ENCODE peak calls at places on chromosome 10, in nine cellular contexts. Z is cardiac muscle cell, A is GM06990, W is GM23248, J is ascending aorta, U is brain microvascular endothelial cell, M is prostate gland, X is K562, F is upper lobe of right lung. H is an unnamed sample. For H3K36me3 and H3K27me3, the result is how much of the 10 kb centered on the place peaks cover.

GRCh38 chr10:58465641-58466040 is 47.0 kb upstream of the BICC1 start:
- DNase-seq in U (no peak), W (peak), M (no peak), J (no peak), Z (peak), A (no peak), X (no peak), F (no peak), H (no peak)

GRCh38 chr10:16890691-16891090 is 73.5 kb upstream of the RSU1 start:
- DNase-seq in F (no peak), A (no peak), Z (no peak), X (no peak), U (no peak), W (no peak), J (no peak), M (no peak), H (no peak)

GRCh38 chr10:86900955-86901354 is 56.5 kb downstream of the MMRN2 start:
- DNase-seq in J (peak), U (peak), Z (peak), F (peak), A (no peak), W (peak), M (peak), X (no peak), H (no peak)

GRCh38 chr10:101987136-101987535 is 68.8 kb downstream of the ARMH3 start:
- DNase-seq in M (no peak), J (no peak), A (no peak), F (no peak), X (no peak), W (no peak), U (no peak), Z (no peak), H (no peak)

GRCh38 chr10:106608101-106608500 is 556.4 kb downstream of the SORCS1 start:
- DNase-seq in Z (peak), X (no peak), U (no peak), A (no peak), W (peak), M (no peak), F (no peak), J (no peak), H (no peak)

GRCh38 chr10:117217196-117217761 is 20.0 kb downstream of the KCNK18 start:
- DNase-seq in A (peak), W (peak), F (no peak), X (no peak), U (no peak), M (no peak), Z (peak), J (no peak), H (peak)

GRCh38 chr10:22852712-22853353 is 75.0 kb upstream of the ARMC3 start:
- DNase-seq in X (peak), Z (no peak), F (no peak), U (no peak), J (no peak), M (no peak), A (no peak), W (no peak), H (no peak)

GRCh38 chr10:47225186-47225927 is 74.6 kb upstream of the GDF10 start:
- DNase-seq in W (no peak), J (no peak), F (no peak), X (no peak), A (no peak), M (no peak), Z (no peak), U (no peak), H (no peak)

GRCh38 chr10:65416094-65416493 is 1509.7 kb upstream of the LRRTM3 start:
- DNase-seq in A (no peak), W (no peak), M (no peak), Z (no peak), F (no peak), U (peak), J (no peak), X (no peak), H (no peak)

GRCh38 chr10:30857803-30858202 is 173.9 kb downstream of the ZNF438 start:
- DNase-seq in M (no peak), W (peak), Z (peak), U (no peak), X (no peak), F (no peak), J (no peak), A (no peak), H (no peak)

GRCh38 chr10:104331208-104331838 is 6.9 kb downstream of the ITPRIP start:
- DNase-seq in W (peak), X (no peak), U (peak), A (no peak), F (no peak), Z (peak), M (no peak), J (peak), H (peak)

DNA sequence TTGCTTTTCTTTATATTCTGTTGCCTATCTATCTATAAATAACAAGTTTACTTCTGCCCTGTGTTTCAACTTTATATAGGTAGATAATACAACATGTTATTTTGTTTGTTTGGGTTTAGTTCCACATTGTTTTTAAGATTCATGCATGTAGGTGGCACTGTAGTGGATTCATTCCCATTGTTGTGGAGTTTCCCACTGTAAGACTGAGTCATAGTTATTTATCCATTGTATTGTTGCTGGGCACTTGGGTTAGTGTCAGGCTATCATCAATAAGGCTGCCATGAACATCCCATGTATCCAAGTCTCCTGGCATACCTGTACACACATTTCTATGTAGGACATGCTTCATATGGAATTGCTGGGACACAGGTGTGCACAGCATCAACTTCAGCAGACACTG is 127.7 kb downstream of the ARHGAP22 start:
- DNase-seq in X (no peak), M (no peak), A (no peak), Z (no peak), W (no peak), F (no peak), U (no peak), J (no peak), H (no peak)
- H3K4me3 ChIP-seq in X (no peak), M (no peak), A (no peak), Z (no peak), W (no peak), F (no peak), U (no peak), J (no peak), H (no peak)

GRCh38 chr10:11525503-11525902 is 85.9 kb downstream of the USP6NL start:
- DNase-seq in J (peak), Z (peak), X (no peak), A (no peak), M (no peak), F (no peak), U (no peak), W (peak), H (no peak)
- H3K36me3 ChIP-seq in J (under half), Z (under half), X (half or more), A (under half), M (under half), F (under half), U (under half), W (under half), H (under half)

GRCh38 chr10:131963811-131964210 is 17.9 kb downstream of the BNIP3 start:
- DNase-seq in Z (no peak), M (no peak), W (no peak), A (no peak), X (no peak), J (no peak), U (no peak), F (no peak), H (no peak)
- H3K27me3 ChIP-seq in Z (under half), M (under half), W (under half), A (under half), X (under half), J (under half), U (under half), F (under half), H (under half)

DNA sequence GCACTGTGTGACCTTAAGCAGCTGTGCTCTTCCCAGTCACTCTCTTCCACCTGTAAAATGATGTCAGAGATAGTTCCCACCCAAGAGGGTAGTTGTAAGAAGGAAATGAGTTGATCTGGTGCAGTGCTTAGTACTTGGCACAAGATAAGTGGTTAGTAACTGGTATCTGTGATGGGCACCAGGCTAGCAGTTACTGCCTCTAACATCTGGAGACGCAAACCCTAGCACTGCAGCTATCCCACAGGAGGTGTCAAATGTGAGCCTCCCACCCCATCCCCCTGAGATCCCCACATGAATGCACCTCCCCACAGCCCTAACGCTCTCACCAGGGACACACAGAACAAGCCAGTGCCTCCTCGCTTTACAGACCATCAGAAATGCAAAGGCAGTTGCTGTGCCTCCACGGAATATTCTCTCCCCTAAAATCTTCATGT is 72.0 kb downstream of the KCNMA1 start:
- DNase-seq in W (no peak), J (no peak), U (no peak), X (no peak), F (no peak), A (no peak), Z (no peak), M (no peak), H (no peak)
- H3K4me3 ChIP-seq in W (no peak), J (no peak), U (no peak), X (no peak), F (no peak), A (no peak), Z (no peak), M (no peak), H (no peak)

GRCh38 chr10:70160798-70161197 is 9.5 kb downstream of the SAR1A start:
- DNase-seq in Z (no peak), F (no peak), A (no peak), W (no peak), X (no peak), U (no peak), J (no peak), M (no peak), H (no peak)

GRCh38 chr10:70162892-70163201 is 7.5 kb downstream of the SAR1A start:
- DNase-seq in U (no peak), A (no peak), M (no peak), W (no peak), F (no peak), X (no peak), J (no peak), Z (no peak), H (no peak)

GRCh38 chr10:70155255-70155838 is 8.8 kb upstream of the TYSND1 start:
- DNase-seq in A (no peak), U (no peak), X (no peak), M (no peak), J (no peak), W (no peak), F (no peak), Z (peak), H (no peak)

GRCh38 chr10:70162157-70162891 is 8.0 kb downstream of the SAR1A start:
- DNase-seq in A (no peak), F (no peak), U (no peak), J (no peak), M (no peak), Z (peak), W (peak), X (no peak), H (no peak)

GRCh38 chr10:70158113-70158512 is 11.6 kb upstream of the TYSND1 start:
- DNase-seq in J (no peak), F (no peak), Z (peak), A (no peak), M (no peak), U (no peak), W (peak), X (no peak), H (no peak)
- H3K36me3 ChIP-seq in J (under half), F (half or more), Z (under half), A (under half), M (under half), U (half or more), W (half or more), X (half or more), H (under half)

GRCh38 chr10:44459677-44460076 is 74.8 kb upstream of the CXCL12 start:
- DNase-seq in M (no peak), A (no peak), Z (no peak), F (no peak), X (no peak), J (no peak), W (no peak), U (no peak), H (no peak)

GRCh38 chr10:44458671-44459403 is 73.9 kb upstream of the CXCL12 start:
- DNase-seq in U (no peak), Z (no peak), M (no peak), F (no peak), W (peak), X (no peak), J (no peak), A (no peak), H (no peak)

GRCh38 chr10:44463511-44464121 is 78.7 kb upstream of the CXCL12 start:
- DNase-seq in U (no peak), X (no peak), M (no peak), Z (no peak), W (peak), J (no peak), F (no peak), A (no peak), H (no peak)

GRCh38 chr10:44462338-44462914 is 77.5 kb upstream of the CXCL12 start:
- DNase-seq in Z (no peak), J (no peak), A (no peak), X (no peak), W (peak), U (no peak), F (no peak), M (no peak), H (no peak)

GRCh38 chr10:44460499-44460898 is 75.6 kb upstream of the CXCL12 start:
- DNase-seq in M (no peak), A (no peak), X (no peak), F (no peak), U (no peak), J (no peak), Z (peak), W (peak), H (no peak)
- H3K27me3 ChIP-seq in M (under half), A (under half), X (under half), F (under half), U (under half), J (under half), Z (under half), W (under half), H (under half)

DNA sequence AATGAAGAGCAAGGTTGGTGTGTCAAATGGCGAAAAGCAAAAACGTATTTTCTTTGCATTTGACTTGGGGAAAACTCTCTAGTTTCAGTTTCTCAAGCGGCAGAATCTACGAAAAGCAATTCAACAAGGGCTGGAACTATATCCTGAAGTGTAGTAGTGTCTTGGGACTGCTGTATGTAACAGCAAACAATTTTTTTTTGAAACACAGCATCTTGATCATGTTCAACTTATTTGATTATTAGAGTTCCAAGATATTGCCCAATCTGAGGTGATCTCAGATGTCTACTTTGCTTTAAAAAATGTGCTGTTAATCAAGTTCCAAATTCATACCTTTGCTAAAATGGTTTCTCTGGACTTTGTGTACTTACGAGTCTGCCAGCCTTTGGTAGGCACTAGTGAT is 120.6 kb downstream of the ZWINT start:
- DNase-seq in F (no peak), X (no peak), U (no peak), M (no peak), W (no peak), J (no peak), Z (no peak), A (no peak), H (no peak)
- H3K4me3 ChIP-seq in F (no peak), X (no peak), U (no peak), M (no peak), W (no peak), J (no peak), Z (no peak), A (no peak), H (no peak)